ENCODE peak calls at places on chromosome 18, in eight cellular contexts. F is GM23248, P is breast epithelium, U is A549, X is small intestine, R is body of pancreas, D is transverse colon, K is left ventricle myocardium inferior. J is an unnamed sample.

GRCh38 chr18:8811115-8811514 is 105.8 kb downstream of the MTCL1 start:
- DNase-seq in X (no peak), D (no peak), F (no peak), U (no peak), R (no peak), P (no peak), K (no peak), J (no peak)

GRCh38 chr18:36440614-36441013 is 143.1 kb downstream of the FHOD3 start:
- DNase-seq in R (no peak), P (no peak), D (no peak), F (peak), U (no peak), K (no peak), X (no peak), J (no peak)

GRCh38 chr18:48889981-48890735 is 60.6 kb downstream of the SMAD7 start:
- DNase-seq in D (no peak), F (no peak), X (no peak), R (no peak), U (no peak), P (no peak), K (no peak), J (peak)

GRCh38 chr18:2316686-2317308 is 254.5 kb downstream of the METTL4 start:
- DNase-seq in P (no peak), X (peak), K (no peak), U (peak), F (no peak), D (no peak), R (peak), J (no peak)

GRCh38 chr18:74540689-74541421 is 6.6 kb downstream of the CNDP1 start:
- DNase-seq in R (no peak), D (peak), X (no peak), U (no peak), F (no peak), P (no peak), K (no peak), J (no peak)

GRCh38 chr18:61822879-61823278 is 69.9 kb downstream of the RNF152 start:
- DNase-seq in F (no peak), D (no peak), P (no peak), K (no peak), R (no peak), X (no peak), U (no peak), J (no peak)

GRCh38 chr18:56453576-56453975 is 184.8 kb downstream of the TXNL1 start:
- DNase-seq in R (no peak), P (no peak), D (no peak), U (no peak), X (no peak), F (no peak), K (no peak), J (no peak)

GRCh38 chr18:48293954-48294893 is 115.0 kb downstream of the ZBTB7C start:
- DNase-seq in X (no peak), U (no peak), P (peak), R (peak), F (peak), D (no peak), K (no peak), J (no peak)

GRCh38 chr18:77118256-77119090 is 14.1 kb downstream of the MBP start:
- DNase-seq in U (no peak), K (no peak), P (no peak), R (no peak), X (no peak), D (no peak), F (no peak), J (no peak)

GRCh38 chr18:61921621-61922235 is 28.9 kb upstream of the RNF152 start:
- DNase-seq in K (no peak), D (no peak), X (no peak), P (no peak), F (no peak), U (no peak), R (no peak), J (no peak)

GRCh38 chr18:7000484-7001096 is 117.0 kb downstream of the LAMA1 start:
- DNase-seq in F (peak), R (peak), X (peak), P (no peak), U (no peak), K (no peak), D (no peak), J (no peak)

GRCh38 chr18:8654482-8655451 is 45.5 kb downstream of the RAB12 start:
- DNase-seq in U (peak), D (no peak), X (peak), K (no peak), F (peak), P (no peak), R (no peak), J (no peak)

GRCh38 chr18:74115046-74115445 is 32.6 kb downstream of the FBXO15 start:
- DNase-seq in U (no peak), P (no peak), F (peak), D (no peak), X (no peak), R (no peak), K (no peak), J (no peak)

GRCh38 chr18:22337878-22338277 is 79.8 kb downstream of the CTAGE1 start:
- DNase-seq in X (no peak), P (no peak), D (no peak), F (no peak), R (no peak), U (no peak), K (no peak), J (no peak)
- H3K27ac ChIP-seq in X (no peak), P (no peak), D (no peak), F (no peak), R (no peak), U (no peak), K (peak), J (no peak)

GRCh38 chr18:46179306-46179705 is 75.1 kb downstream of the HAUS1 start:
- DNase-seq in F (no peak), K (no peak), X (no peak), U (no peak), R (no peak), D (no peak), P (no peak), J (no peak)

GRCh38 chr18:46171331-46171730 is 67.1 kb downstream of the HAUS1 start:
- DNase-seq in F (no peak), U (no peak), K (no peak), R (no peak), P (no peak), D (no peak), X (no peak), J (no peak)

GRCh38 chr18:46173393-46174316 is 69.5 kb downstream of the HAUS1 start:
- DNase-seq in F (peak), X (peak), P (peak), D (peak), K (peak), R (peak), U (peak), J (peak)

GRCh38 chr18:46169464-46169941 is 65.3 kb downstream of the HAUS1 start:
- DNase-seq in D (no peak), U (peak), P (no peak), X (no peak), R (no peak), F (peak), K (no peak), J (no peak)

GRCh38 chr18:46174317-46175039 is 70.3 kb downstream of the HAUS1 start:
- DNase-seq in X (peak), D (peak), K (peak), U (no peak), F (peak), P (peak), R (peak), J (peak)
- H3K27ac ChIP-seq in X (peak), D (peak), K (peak), U (peak), F (peak), P (peak), R (peak), J (peak)

DNA sequence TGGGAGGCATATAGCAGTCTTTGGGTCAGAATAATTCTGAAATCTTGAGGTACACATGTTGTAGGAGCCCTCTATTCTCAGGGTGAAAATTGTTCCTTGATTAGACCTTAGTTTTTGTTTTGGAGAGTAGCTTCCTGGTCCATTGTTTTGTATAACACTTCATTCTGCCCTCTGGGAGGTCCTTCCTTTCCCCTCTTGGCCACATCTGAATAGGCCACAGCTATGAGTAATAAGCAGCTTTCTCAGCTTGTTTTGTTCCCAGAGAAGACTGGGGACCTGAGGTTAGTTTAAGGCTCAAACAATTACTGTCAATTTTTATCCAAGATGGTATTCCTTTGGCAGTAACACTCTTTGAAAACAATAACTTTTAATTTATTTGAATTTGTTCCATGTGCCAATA is 72.6 kb upstream of the NOL4 start:
- DNase-seq in K (no peak), D (no peak), P (no peak), X (no peak), F (no peak), U (no peak), R (no peak), J (no peak)
- H3K27ac ChIP-seq in K (no peak), D (no peak), P (no peak), X (no peak), F (no peak), U (no peak), R (no peak), J (no peak)

DNA sequence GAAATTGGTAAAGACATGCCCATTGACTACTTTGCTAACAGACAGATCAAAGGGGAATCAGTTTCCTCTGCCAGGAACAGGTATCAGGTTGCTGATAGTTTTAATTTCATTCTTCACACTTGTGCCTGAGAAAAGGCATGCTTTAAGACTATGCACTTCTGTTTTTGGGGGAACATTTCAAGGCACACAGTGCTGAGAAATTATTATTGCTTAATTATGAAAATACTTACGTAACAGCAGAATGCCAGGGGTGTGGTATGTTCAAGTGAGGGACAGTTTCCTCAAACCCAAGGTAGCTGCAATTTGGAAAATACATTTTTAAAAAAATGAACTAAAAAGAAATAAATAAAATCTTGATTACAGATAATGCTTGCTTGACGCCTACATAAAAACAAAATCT is 1746.1 kb upstream of the PIK3C3 start:
- DNase-seq in K (no peak), F (no peak), P (no peak), U (no peak), R (no peak), D (no peak), X (no peak), J (no peak)
- H3K27ac ChIP-seq in K (no peak), F (no peak), P (no peak), U (no peak), R (no peak), D (no peak), X (no peak), J (no peak)

J was measured in caudate nucleus.